ENCODE peak calls at places on chromosomes 12 and 14, in six cellular contexts. One of them, this sample, is unnamed.

GRCh38 chr14:79552778-79553177 is 658.5 kb downstream of the DIO2 start:
- DNase-seq in activated T-helper 1 cell treated with anti-CD3 and anti-CD28 coated beads, Interleukin-2, amount 50 U/mL, for 16 hours: no peak
- DNase-seq in dermis blood vessel endothelial cell: no peak
- DNase-seq in CD4-positive, alpha-beta T cell: no peak
- DNase-seq in Peyer's patch: no peak
- DNase-seq in Calu3: no peak
- DNase-seq in this sample: no peak

GRCh38 chr14:54651649-54652048 is 84.7 kb downstream of the SAMD4A start:
- DNase-seq in CD4-positive, alpha-beta T cell: no peak
- DNase-seq in activated T-helper 1 cell treated with anti-CD3 and anti-CD28 coated beads, Interleukin-2, amount 50 U/mL, for 16 hours: no peak
- DNase-seq in Peyer's patch: no peak
- DNase-seq in dermis blood vessel endothelial cell: no peak
- DNase-seq in Calu3: no peak
- DNase-seq in this sample: no peak

GRCh38 chr14:95998656-95999055 is 40.5 kb upstream of the C14orf132 start:
- DNase-seq in CD4-positive, alpha-beta T cell: no peak
- DNase-seq in dermis blood vessel endothelial cell: peak; percentile 11
- DNase-seq in Calu3: no peak
- DNase-seq in activated T-helper 1 cell treated with anti-CD3 and anti-CD28 coated beads, Interleukin-2, amount 50 U/mL, for 16 hours: no peak
- DNase-seq in Peyer's patch: no peak
- DNase-seq in this sample: peak; percentile 45

GRCh38 chr14:72547999-72548398 is 345.9 kb downstream of the DPF3 start:
- DNase-seq in Calu3: no peak
- DNase-seq in Peyer's patch: no peak
- DNase-seq in CD4-positive, alpha-beta T cell: no peak
- DNase-seq in activated T-helper 1 cell treated with anti-CD3 and anti-CD28 coated beads, Interleukin-2, amount 50 U/mL, for 16 hours: no peak
- DNase-seq in dermis blood vessel endothelial cell: no peak
- DNase-seq in this sample: no peak

GRCh38 chr14:91573894-91574837 is 64.1 kb upstream of the PPP4R3A start:
- DNase-seq in activated T-helper 1 cell treated with anti-CD3 and anti-CD28 coated beads, Interleukin-2, amount 50 U/mL, for 16 hours: peak; percentile 11
- DNase-seq in CD4-positive, alpha-beta T cell: peak; percentile 76
- DNase-seq in Calu3: peak; percentile 88
- DNase-seq in Peyer's patch: peak; percentile 75
- DNase-seq in dermis blood vessel endothelial cell: peak; percentile 13
- DNase-seq in this sample: peak; percentile 22

GRCh38 chr14:62409909-62410308 is 635.3 kb downstream of the KCNH5 start:
- DNase-seq in Peyer's patch: no peak
- DNase-seq in dermis blood vessel endothelial cell: no peak
- DNase-seq in Calu3: no peak
- DNase-seq in activated T-helper 1 cell treated with anti-CD3 and anti-CD28 coated beads, Interleukin-2, amount 50 U/mL, for 16 hours: no peak
- DNase-seq in CD4-positive, alpha-beta T cell: no peak
- DNase-seq in this sample: peak; percentile 82

GRCh38 chr14:20400965-20401593 is 12.2 kb downstream of the TEP1 start:
- DNase-seq in CD4-positive, alpha-beta T cell: no peak
- DNase-seq in activated T-helper 1 cell treated with anti-CD3 and anti-CD28 coated beads, Interleukin-2, amount 50 U/mL, for 16 hours: no peak
- DNase-seq in dermis blood vessel endothelial cell: peak; percentile 62
- DNase-seq in Peyer's patch: no peak
- DNase-seq in Calu3: peak; percentile 42
- DNase-seq in this sample: peak; percentile 7

GRCh38 chr12:1588574-1588944 is 5.8 kb downstream of the FBXL14 start:
- DNase-seq in Peyer's patch: no peak
- DNase-seq in Calu3: no peak
- DNase-seq in CD4-positive, alpha-beta T cell: no peak
- DNase-seq in activated T-helper 1 cell treated with anti-CD3 and anti-CD28 coated beads, Interleukin-2, amount 50 U/mL, for 16 hours: no peak
- DNase-seq in dermis blood vessel endothelial cell: no peak
- DNase-seq in this sample: no peak

GRCh38 chr14:45253754-45254300 is 825 bp upstream of the MIS18BP1 start:
- DNase-seq in Peyer's patch: peak; percentile 50
- DNase-seq in activated T-helper 1 cell treated with anti-CD3 and anti-CD28 coated beads, Interleukin-2, amount 50 U/mL, for 16 hours: no peak
- DNase-seq in Calu3: peak; percentile 4
- DNase-seq in dermis blood vessel endothelial cell: peak; percentile 64
- DNase-seq in CD4-positive, alpha-beta T cell: no peak
- DNase-seq in this sample: peak; percentile 61

GRCh38 chr14:26412421-26412820 is 185.4 kb downstream of the NOVA1 start:
- DNase-seq in Peyer's patch: no peak
- DNase-seq in CD4-positive, alpha-beta T cell: no peak
- DNase-seq in Calu3: no peak
- DNase-seq in dermis blood vessel endothelial cell: no peak
- DNase-seq in activated T-helper 1 cell treated with anti-CD3 and anti-CD28 coated beads, Interleukin-2, amount 50 U/mL, for 16 hours: no peak
- DNase-seq in this sample: no peak

GRCh38 chr12:119446459-119446858 is 111.9 kb downstream of the CCDC60 start:
- DNase-seq in dermis blood vessel endothelial cell: no peak
- DNase-seq in Calu3: no peak
- DNase-seq in Peyer's patch: no peak
- DNase-seq in activated T-helper 1 cell treated with anti-CD3 and anti-CD28 coated beads, Interleukin-2, amount 50 U/mL, for 16 hours: no peak
- DNase-seq in CD4-positive, alpha-beta T cell: no peak
- DNase-seq in this sample: peak; percentile 12

GRCh38 chr12:57735198-57735855 is 3.2 kb downstream of the AGAP2 start:
- DNase-seq in activated T-helper 1 cell treated with anti-CD3 and anti-CD28 coated beads, Interleukin-2, amount 50 U/mL, for 16 hours: no peak
- DNase-seq in CD4-positive, alpha-beta T cell: no peak
- DNase-seq in dermis blood vessel endothelial cell: no peak
- DNase-seq in Peyer's patch: no peak
- DNase-seq in Calu3: no peak
- DNase-seq in this sample: no peak

GRCh38 chr14:72904840-72905561 is 11.1 kb upstream of the DPF3 start:
- DNase-seq in activated T-helper 1 cell treated with anti-CD3 and anti-CD28 coated beads, Interleukin-2, amount 50 U/mL, for 16 hours: no peak
- DNase-seq in dermis blood vessel endothelial cell: peak; percentile 81
- DNase-seq in Peyer's patch: peak; percentile 85
- DNase-seq in Calu3: peak; percentile 63
- DNase-seq in CD4-positive, alpha-beta T cell: peak; percentile 47
- DNase-seq in this sample: peak; percentile 75

GRCh38 chr14:99244299-99244959 is 27.6 kb downstream of the BCL11B start:
- DNase-seq in activated T-helper 1 cell treated with anti-CD3 and anti-CD28 coated beads, Interleukin-2, amount 50 U/mL, for 16 hours: no peak
- DNase-seq in dermis blood vessel endothelial cell: no peak
- DNase-seq in CD4-positive, alpha-beta T cell: no peak
- DNase-seq in Peyer's patch: no peak
- DNase-seq in Calu3: no peak
- DNase-seq in this sample: no peak

GRCh38 chr12:107322063-107322462 is 228.7 kb upstream of the CRY1 start:
- DNase-seq in CD4-positive, alpha-beta T cell: peak; percentile 52
- DNase-seq in activated T-helper 1 cell treated with anti-CD3 and anti-CD28 coated beads, Interleukin-2, amount 50 U/mL, for 16 hours: no peak
- DNase-seq in Calu3: no peak
- DNase-seq in dermis blood vessel endothelial cell: no peak
- DNase-seq in Peyer's patch: peak; percentile 49
- DNase-seq in this sample: no peak

GRCh38 chr14:51000566-51000965 is 56.3 kb upstream of the PYGL start:
- DNase-seq in Peyer's patch: no peak
- DNase-seq in activated T-helper 1 cell treated with anti-CD3 and anti-CD28 coated beads, Interleukin-2, amount 50 U/mL, for 16 hours: no peak
- DNase-seq in Calu3: no peak
- DNase-seq in CD4-positive, alpha-beta T cell: no peak
- DNase-seq in dermis blood vessel endothelial cell: no peak
- DNase-seq in this sample: no peak

GRCh38 chr12:92995258-92995905 is 66.3 kb upstream of the EEA1 start:
- DNase-seq in dermis blood vessel endothelial cell: no peak
- DNase-seq in activated T-helper 1 cell treated with anti-CD3 and anti-CD28 coated beads, Interleukin-2, amount 50 U/mL, for 16 hours: no peak
- DNase-seq in Peyer's patch: no peak
- DNase-seq in Calu3: no peak
- DNase-seq in CD4-positive, alpha-beta T cell: no peak
- DNase-seq in this sample: no peak

GRCh38 chr14:57933363-57933762 is 67.5 kb upstream of the SLC35F4 start:
- DNase-seq in activated T-helper 1 cell treated with anti-CD3 and anti-CD28 coated beads, Interleukin-2, amount 50 U/mL, for 16 hours: no peak
- DNase-seq in Peyer's patch: no peak
- DNase-seq in CD4-positive, alpha-beta T cell: no peak
- DNase-seq in Calu3: no peak
- DNase-seq in dermis blood vessel endothelial cell: no peak
- DNase-seq in this sample: no peak

GRCh38 chr14:83765200-83765599 is 1764.7 kb upstream of the FLRT2 start:
- DNase-seq in Calu3: no peak
- DNase-seq in dermis blood vessel endothelial cell: no peak
- DNase-seq in CD4-positive, alpha-beta T cell: no peak
- DNase-seq in Peyer's patch: no peak
- DNase-seq in activated T-helper 1 cell treated with anti-CD3 and anti-CD28 coated beads, Interleukin-2, amount 50 U/mL, for 16 hours: no peak
- DNase-seq in this sample: no peak

GRCh38 chr12:1613860-1614259 is 15.2 kb upstream of the WNT5B start:
- DNase-seq in activated T-helper 1 cell treated with anti-CD3 and anti-CD28 coated beads, Interleukin-2, amount 50 U/mL, for 16 hours: no peak
- DNase-seq in Calu3: no peak
- DNase-seq in CD4-positive, alpha-beta T cell: no peak
- DNase-seq in dermis blood vessel endothelial cell: no peak
- DNase-seq in Peyer's patch: no peak
- DNase-seq in this sample: no peak

GRCh38 chr14:80206351-80206750 is 5.0 kb downstream of the DIO2 start:
- DNase-seq in CD4-positive, alpha-beta T cell: no peak
- DNase-seq in dermis blood vessel endothelial cell: no peak
- DNase-seq in activated T-helper 1 cell treated with anti-CD3 and anti-CD28 coated beads, Interleukin-2, amount 50 U/mL, for 16 hours: no peak
- DNase-seq in Peyer's patch: no peak
- DNase-seq in Calu3: no peak
- DNase-seq in this sample: no peak

GRCh38 chr12:46915082-46915481 is 89.3 kb upstream of the SLC38A4 start:
- DNase-seq in CD4-positive, alpha-beta T cell: no peak
- DNase-seq in dermis blood vessel endothelial cell: no peak
- DNase-seq in Calu3: no peak
- DNase-seq in activated T-helper 1 cell treated with anti-CD3 and anti-CD28 coated beads, Interleukin-2, amount 50 U/mL, for 16 hours: no peak
- DNase-seq in Peyer's patch: no peak
- DNase-seq in this sample: peak; percentile 80

GRCh38 chr14:92584856-92585255 is 71.3 kb downstream of the RIN3 start:
- DNase-seq in Calu3: no peak
- DNase-seq in dermis blood vessel endothelial cell: no peak
- DNase-seq in CD4-positive, alpha-beta T cell: no peak
- DNase-seq in Peyer's patch: no peak
- DNase-seq in activated T-helper 1 cell treated with anti-CD3 and anti-CD28 coated beads, Interleukin-2, amount 50 U/mL, for 16 hours: no peak
- DNase-seq in this sample: peak; percentile 57

GRCh38 chr12:96786808-96787207 is 120.2 kb upstream of the NEDD1 start:
- DNase-seq in dermis blood vessel endothelial cell: peak; percentile 15
- DNase-seq in Calu3: no peak
- DNase-seq in Peyer's patch: no peak
- DNase-seq in activated T-helper 1 cell treated with anti-CD3 and anti-CD28 coated beads, Interleukin-2, amount 50 U/mL, for 16 hours: no peak
- DNase-seq in CD4-positive, alpha-beta T cell: no peak
- DNase-seq in this sample: no peak

GRCh38 chr12:107277850-107278249 is 184.5 kb upstream of the CRY1 start:
- DNase-seq in CD4-positive, alpha-beta T cell: no peak
- DNase-seq in Calu3: no peak
- DNase-seq in Peyer's patch: no peak
- DNase-seq in dermis blood vessel endothelial cell: peak; percentile 82
- DNase-seq in activated T-helper 1 cell treated with anti-CD3 and anti-CD28 coated beads, Interleukin-2, amount 50 U/mL, for 16 hours: no peak
- DNase-seq in this sample: peak; percentile 73

GRCh38 chr14:31425905-31426304 is 5.6 kb upstream of the HEATR5A start:
- DNase-seq in CD4-positive, alpha-beta T cell: no peak
- DNase-seq in Calu3: no peak
- DNase-seq in dermis blood vessel endothelial cell: no peak
- DNase-seq in activated T-helper 1 cell treated with anti-CD3 and anti-CD28 coated beads, Interleukin-2, amount 50 U/mL, for 16 hours: no peak
- DNase-seq in Peyer's patch: no peak
- DNase-seq in this sample: no peak

GRCh38 chr14:68790656-68791077 is 2.2 kb downstream of the ZFP36L1 start:
- DNase-seq in dermis blood vessel endothelial cell: peak; percentile 21
- DNase-seq in CD4-positive, alpha-beta T cell: peak; percentile 69
- DNase-seq in Calu3: no peak
- DNase-seq in activated T-helper 1 cell treated with anti-CD3 and anti-CD28 coated beads, Interleukin-2, amount 50 U/mL, for 16 hours: no peak
- DNase-seq in Peyer's patch: peak; percentile 67
- DNase-seq in this sample: no peak

GRCh38 chr14:74161526-74162158 is 76.9 kb downstream of the LIN52 start:
- DNase-seq in CD4-positive, alpha-beta T cell: no peak
- DNase-seq in activated T-helper 1 cell treated with anti-CD3 and anti-CD28 coated beads, Interleukin-2, amount 50 U/mL, for 16 hours: no peak
- DNase-seq in Peyer's patch: no peak
- DNase-seq in Calu3: no peak
- DNase-seq in dermis blood vessel endothelial cell: no peak
- DNase-seq in this sample: no peak

GRCh38 chr12:49777800-49778748 is 36.7 kb downstream of the TMBIM6 start:
- DNase-seq in dermis blood vessel endothelial cell: peak; percentile 71
- DNase-seq in Peyer's patch: peak; percentile 89
- DNase-seq in activated T-helper 1 cell treated with anti-CD3 and anti-CD28 coated beads, Interleukin-2, amount 50 U/mL, for 16 hours: peak; percentile 62
- DNase-seq in Calu3: peak; percentile 84
- DNase-seq in CD4-positive, alpha-beta T cell: peak; percentile 73
- DNase-seq in this sample: peak; percentile 34